ENCODE peak calls at places on chromosome X, in five cellular contexts. G is GM23338, K is lung, M is cardiac muscle cell, D is thyroid gland. T is an unnamed sample.

GRCh38 chrX:16700734-16701133 is 11.7 kb downstream of the CTPS2 start:
- DNase-seq in G (no peak), K (no peak), M (no peak), D (no peak), T (no peak)

GRCh38 chrX:153641575-153642312 is 5.3 kb upstream of the DUSP9 start:
- DNase-seq in G (peak), K (no peak), M (no peak), D (no peak), T (no peak)

GRCh38 chrX:20988118-20988517 is 386.1 kb upstream of the CNKSR2 start:
- DNase-seq in G (no peak), K (no peak), M (peak), D (no peak), T (no peak)

GRCh38 chrX:77009691-77010090 is 437.5 kb upstream of the FGF16 start:
- DNase-seq in G (no peak), K (no peak), M (no peak), D (no peak), T (no peak)

GRCh38 chrX:74923942-74924448 is 1.3 kb downstream of the NEXMIF start:
- DNase-seq in G (peak), K (no peak), M (peak), D (peak), T (no peak)

GRCh38 chrX:18664947-18665346 is 7.0 kb downstream of the RS1 start:
- DNase-seq in G (peak), K (no peak), M (no peak), D (no peak), T (no peak)

GRCh38 chrX:10221651-10222050 is 64.9 kb downstream of the CLCN4 start:
- DNase-seq in G (no peak), K (no peak), M (no peak), D (no peak), T (no peak)

GRCh38 chrX:72050011-72050410 is 81.7 kb downstream of the RTL5 start:
- DNase-seq in G (no peak), K (no peak), M (no peak), D (no peak), T (no peak)

GRCh38 chrX:8955521-8955920 is 78.4 kb downstream of the FAM9B start:
- DNase-seq in G (no peak), K (no peak), M (peak), D (no peak), T (no peak)

GRCh38 chrX:39891781-39892180 is 206.0 kb downstream of the BCOR start:
- DNase-seq in G (no peak), K (no peak), M (no peak), D (peak), T (peak)

GRCh38 chrX:42755820-42756219 is 22.1 kb downstream of the PPP1R2C start:
- DNase-seq in G (no peak), K (peak), M (peak), D (peak), T (peak)

GRCh38 chrX:77451041-77451440 is 3.9 kb downstream of the FGF16 start:
- DNase-seq in G (no peak), K (no peak), M (no peak), D (no peak), T (no peak)

GRCh38 chrX:46576458-46576857 is 2.9 kb downstream of the CHST7 start:
- DNase-seq in G (no peak), K (no peak), M (peak), D (no peak), T (no peak)

GRCh38 chrX:17559728-17560379 is 177.4 kb upstream of the SCML1 start:
- DNase-seq in G (peak), K (no peak), M (peak), D (peak), T (peak)

GRCh38 chrX:38061335-38061734 is 55.0 kb downstream of the SYTL5 start:
- DNase-seq in G (peak), K (no peak), M (no peak), D (no peak), T (peak)

GRCh38 chrX:72169008-72169728 is 12.4 kb upstream of the PIN4 start:
- DNase-seq in G (no peak), K (no peak), M (peak), D (no peak), T (no peak)

GRCh38 chrX:120029354-120029753 is 48.1 kb downstream of the RHOXF2B start:
- DNase-seq in G (peak), K (no peak), M (no peak), D (no peak), T (no peak)

GRCh38 chrX:7147978-7148824 is at the start of gene PUDP:
- DNase-seq in G (peak), K (peak), M (peak), D (peak), T (peak)

GRCh38 chrX:27446423-27446822 is 16.7 kb downstream of the PPP4R3C start:
- DNase-seq in G (no peak), K (no peak), M (no peak), D (no peak), T (no peak)

GRCh38 chrX:100297732-100298131 is 112.3 kb downstream of the PCDH19 start:
- DNase-seq in G (no peak), K (no peak), M (no peak), D (no peak), T (no peak)

GRCh38 chrX:39022106-39022505 is 220.8 kb downstream of the MID1IP1 start:
- DNase-seq in G (no peak), K (no peak), M (no peak), D (no peak), T (no peak)

GRCh38 chrX:19799319-19800182 is 87.8 kb downstream of the SH3KBP1 start:
- DNase-seq in G (no peak), K (no peak), M (peak), D (peak), T (no peak)

GRCh38 chrX:6071755-6072154 is 156.9 kb downstream of the NLGN4X start:
- DNase-seq in G (no peak), K (no peak), M (no peak), D (no peak), T (no peak)

GRCh38 chrX:46865281-46865680 is 28.4 kb downstream of the RP2 start:
- DNase-seq in G (no peak), K (no peak), M (peak), D (no peak), T (peak)

GRCh38 chrX:40104649-40105015 is 6.9 kb upstream of the BCOR start:
- DNase-seq in G (no peak), K (no peak), M (peak), D (peak), T (no peak)

GRCh38 chrX:100663651-100664050 is 19.7 kb downstream of the SRPX2 start:
- DNase-seq in G (no peak), K (no peak), M (no peak), D (no peak), T (no peak)

GRCh38 chrX:68175569-68175968 is 257.7 kb downstream of the OPHN1 start:
- DNase-seq in G (no peak), K (no peak), M (peak), D (no peak), T (peak)

GRCh38 chrX:153512501-153512893 is 4.9 kb upstream of the ATP2B3 start:
- DNase-seq in G (no peak), K (no peak), M (no peak), D (no peak), T (no peak)

GRCh38 chrX:40415675-40416074 is 165.1 kb upstream of the ATP6AP2 start:
- DNase-seq in G (no peak), K (no peak), M (no peak), D (peak), T (no peak)

GRCh38 chrX:10106801-10107200 is 50.0 kb upstream of the CLCN4 start:
- DNase-seq in G (no peak), K (no peak), M (no peak), D (no peak), T (no peak)

GRCh38 chrX:10974920-10975319 is 136.2 kb upstream of the HCCS start:
- DNase-seq in G (no peak), K (no peak), M (no peak), D (no peak), T (no peak)

GRCh38 chrX:53563324-53563723 is 123.2 kb downstream of the HUWE1 start:
- DNase-seq in G (no peak), K (no peak), M (no peak), D (no peak), T (no peak)

GRCh38 chrX:30278365-30278764 is 30.8 kb downstream of the NR0B1 start:
- DNase-seq in G (no peak), K (no peak), M (peak), D (no peak), T (no peak)

GRCh38 chrX:2345562-2345961 is 155.2 kb downstream of the DHRSX start:
- DNase-seq in G (no peak), K (no peak), M (no peak), D (no peak), T (no peak)

GRCh38 chrX:111447298-111447697 is 35.3 kb upstream of the DCX start:
- DNase-seq in G (peak), K (no peak), M (peak), D (peak), T (no peak)

GRCh38 chrX:35339796-35340195 is 397.2 kb downstream of the FAM47B start:
- DNase-seq in G (no peak), K (no peak), M (no peak), D (no peak), T (no peak)
- TF ChIP-seq CTCF in G (no peak), K (no peak), M (no peak), D (no peak), T (no peak)

DNA sequence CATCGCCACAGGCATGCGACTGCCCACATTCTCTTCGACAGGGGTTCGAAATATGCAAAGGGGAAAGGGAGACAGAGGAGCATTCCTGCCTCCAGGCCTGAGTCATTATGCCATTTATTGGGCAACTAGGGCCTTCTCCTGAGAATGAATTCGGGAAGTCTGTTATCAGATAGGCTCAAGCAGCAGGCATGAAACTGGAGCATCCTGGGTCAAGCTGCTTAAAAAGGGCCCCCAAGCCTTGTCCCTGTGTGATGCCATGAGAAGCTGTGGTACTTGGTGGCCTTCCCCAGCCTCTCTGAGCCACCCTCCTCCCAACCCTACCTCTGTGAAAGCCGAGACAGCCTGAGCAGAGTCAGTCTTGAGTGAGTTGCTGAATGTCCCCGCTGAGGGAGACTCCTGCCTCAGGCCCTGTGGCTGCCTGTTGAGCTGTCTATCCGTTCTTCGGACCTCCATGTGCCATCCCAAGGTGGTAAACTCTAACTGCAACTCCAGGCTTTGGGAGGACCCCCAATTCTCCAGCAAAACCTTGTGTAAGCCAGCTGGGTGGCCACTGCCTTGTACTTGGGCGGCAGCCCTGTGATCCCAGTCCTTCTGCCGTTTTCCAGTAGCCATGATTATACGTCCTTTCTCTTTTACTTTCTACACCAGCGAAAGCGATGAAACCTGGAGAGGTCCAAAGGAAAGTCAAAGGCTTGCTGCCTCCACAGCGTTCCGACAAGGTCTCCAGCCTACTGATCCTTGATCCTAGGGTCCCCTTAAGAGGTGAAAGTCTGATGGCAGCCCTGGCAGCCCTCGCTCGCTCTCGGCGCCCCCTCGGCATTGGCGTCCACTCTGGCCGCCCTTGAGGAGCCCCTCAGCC is 37.7 kb downstream of the NBDY start:
- DNase-seq in G (no peak), K (peak), M (peak), D (no peak), T (no peak)
- TF ChIP-seq CTCF in G (no peak), K (no peak), M (peak), D (no peak), T (no peak)

GRCh38 chrX:50618788-50619558 is 148.3 kb upstream of the DGKK start:
- DNase-seq in G (peak), K (no peak), M (no peak), D (no peak), T (no peak)
- TF ChIP-seq CTCF in G (peak), K (no peak), M (no peak), D (no peak), T (no peak)

GRCh38 chrX:144335402-144335801 is 451.5 kb downstream of the UBE2NL start:
- DNase-seq in G (no peak), K (no peak), M (no peak), D (no peak), T (no peak)

GRCh38 chrX:144333429-144333828 is 449.6 kb downstream of the UBE2NL start:
- DNase-seq in G (no peak), K (no peak), M (no peak), D (no peak), T (no peak)

DNA sequence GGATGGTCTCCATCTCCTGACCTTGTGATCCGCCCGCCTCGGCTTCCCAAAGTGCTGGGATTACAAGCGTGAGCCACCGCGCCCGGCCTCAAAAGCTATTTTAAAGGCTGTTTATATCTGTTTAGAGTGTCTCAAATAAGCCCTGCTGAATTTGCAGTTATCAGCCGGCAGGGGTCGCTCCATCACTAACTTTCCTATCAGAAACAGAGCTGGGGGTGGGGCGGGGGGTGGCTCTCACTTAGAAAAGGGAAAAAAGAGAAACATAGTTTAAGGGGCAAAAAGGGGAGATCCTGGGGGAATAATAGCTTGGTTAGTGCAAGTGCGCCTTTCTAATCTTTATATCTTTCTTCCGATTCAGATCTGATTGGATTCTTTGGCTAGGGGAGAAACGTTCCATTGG is 450.7 kb downstream of the UBE2NL start:
- DNase-seq in G (no peak), K (no peak), M (no peak), D (no peak), T (no peak)
- TF ChIP-seq CTCF in G (no peak), K (no peak), M (no peak), D (no peak), T (no peak)

DNA sequence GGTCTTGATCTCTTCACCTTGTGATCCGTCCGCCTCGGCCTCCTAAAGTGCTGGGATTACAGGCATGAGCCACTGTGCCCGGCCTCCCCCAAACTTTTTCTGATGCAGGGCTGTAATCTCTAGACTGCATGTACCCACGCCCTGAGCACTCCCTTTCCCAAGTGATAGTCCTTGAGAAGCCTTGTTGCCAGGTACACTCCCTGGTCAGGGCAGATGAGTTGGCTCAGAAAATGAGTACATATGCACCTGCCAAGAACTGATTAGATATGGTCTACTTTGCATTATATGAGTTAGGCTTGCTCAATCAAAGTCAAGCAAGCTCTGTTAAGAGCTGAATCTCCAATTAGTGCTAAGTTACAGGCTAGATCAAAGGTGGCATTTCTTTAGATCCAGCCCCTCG is 20.3 kb downstream of the APOO start:
- DNase-seq in G (no peak), K (no peak), M (no peak), D (no peak), T (no peak)
- TF ChIP-seq CTCF in G (no peak), K (no peak), M (no peak), D (no peak), T (no peak)

DNA sequence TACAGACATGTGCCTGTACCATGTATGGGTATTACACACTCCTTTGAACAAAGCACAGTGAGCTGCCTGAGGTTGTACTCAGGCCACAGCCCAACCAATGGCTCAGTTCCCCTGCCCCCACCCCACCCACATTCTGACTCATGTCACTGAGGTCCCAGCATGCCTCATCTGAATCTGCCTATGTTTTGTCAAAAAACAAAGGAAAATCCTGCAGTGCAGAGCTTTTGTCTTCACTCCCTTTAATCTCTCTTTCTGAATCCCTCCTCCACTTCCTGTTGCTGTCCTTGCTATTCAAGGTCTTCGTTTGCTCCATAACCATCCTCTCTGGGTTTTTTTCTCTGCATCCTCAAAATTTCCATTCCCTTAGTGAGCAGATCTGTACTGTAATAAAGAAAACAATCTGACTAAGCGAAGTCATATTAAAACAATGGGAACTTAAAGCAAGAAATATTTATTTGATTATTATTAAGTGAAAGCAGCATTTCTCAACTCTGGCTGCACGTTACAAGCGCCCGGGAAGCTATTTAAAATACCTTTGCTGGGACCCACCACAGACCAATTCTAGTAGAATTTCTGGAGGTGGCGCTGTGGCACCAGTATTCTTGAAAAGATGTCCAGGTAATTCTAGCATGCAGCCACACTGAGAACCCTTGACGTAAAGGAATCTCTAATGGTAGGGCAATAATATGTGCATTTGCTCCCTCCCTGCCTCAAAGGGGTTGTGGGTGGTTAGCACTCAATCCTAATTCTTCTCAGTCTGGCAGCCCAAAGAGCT is 8.8 kb downstream of the GUCY2F start:
- DNase-seq in G (peak), K (no peak), M (peak), D (no peak), T (peak)
- TF ChIP-seq CTCF in G (peak), K (no peak), M (peak), D (no peak), T (no peak)

GRCh38 chrX:152202886-152203285 is 64.5 kb upstream of the MAGEA10 start:
- DNase-seq in G (peak), K (no peak), M (no peak), D (no peak), T (no peak)
- TF ChIP-seq CTCF in G (peak), K (no peak), M (no peak), D (no peak), T (no peak)

T was measured in RWPE1.